ENCODE peak calls at places on chromosomes 4 and X, in seven cellular contexts. Z is body of pancreas, K is heart left ventricle, L is Peyer's patch, M is HCT116, P is IMR-90, X is right lobe of liver. B is an unnamed sample.

GRCh38 chr4:160318567-160319220 is 1215.8 kb downstream of the RAPGEF2 start:
- DNase-seq in Z (no peak), K (no peak), L (no peak), M (peak; percentile 35), P (no peak), X (no peak), B (no peak)

GRCh38 chr4:37839426-37839825 is 12.9 kb downstream of the PGM2 start:
- DNase-seq in Z (no peak), K (no peak), L (no peak), M (no peak), P (no peak), X (no peak), B (no peak)

GRCh38 chr4:1008840-1009646 is 2.4 kb upstream of the FGFRL1 start:
- DNase-seq in Z (peak; percentile 56), K (no peak), L (peak; percentile 34), M (no peak), P (no peak), X (peak; percentile 69), B (no peak)

GRCh38 chrX:128518508-128518907 is 466.3 kb upstream of the ACTRT1 start:
- DNase-seq in Z (no peak), K (no peak), L (no peak), M (no peak), P (peak; percentile 1), X (no peak), B (peak; percentile 0)

GRCh38 chrX:113726898-113727297 is 857.0 kb upstream of the HTR2C start:
- DNase-seq in Z (no peak), K (no peak), L (no peak), M (no peak), P (no peak), X (no peak), B (no peak)

GRCh38 chr4:8442596-8443358 is 2.2 kb downstream of the TRMT44 start:
- DNase-seq in Z (no peak), K (no peak), L (no peak), M (no peak), P (no peak), X (no peak), B (no peak)

GRCh38 chr4:45183905-45184304 is 457.5 kb upstream of the GNPDA2 start:
- DNase-seq in Z (no peak), K (no peak), L (no peak), M (no peak), P (no peak), X (no peak), B (no peak)

GRCh38 chr4:75834095-75834771 is 68.0 kb downstream of the PPEF2 start:
- DNase-seq in Z (no peak), K (no peak), L (no peak), M (no peak), P (no peak), X (no peak), B (no peak)

GRCh38 chr4:105181259-105181658 is 34.6 kb downstream of the TET2 start:
- DNase-seq in Z (no peak), K (no peak), L (no peak), M (no peak), P (no peak), X (no peak), B (no peak)

GRCh38 chr4:7005571-7005970 is 37.6 kb upstream of the TADA2B start:
- DNase-seq in Z (no peak), K (no peak), L (no peak), M (no peak), P (no peak), X (no peak), B (no peak)

GRCh38 chrX:111955916-111956315 is 79.9 kb downstream of the TRPC5OS start:
- DNase-seq in Z (peak; percentile 12), K (no peak), L (no peak), M (no peak), P (no peak), X (no peak), B (no peak)

GRCh38 chr4:112817933-112818921 is 181.3 kb downstream of the LARP7 start:
- DNase-seq in Z (no peak), K (peak; percentile 74), L (peak; percentile 42), M (peak; percentile 68), P (peak; percentile 81), X (no peak), B (no peak)

GRCh38 chr4:24330198-24330972 is 254.0 kb downstream of the DHX15 start:
- DNase-seq in Z (no peak), K (no peak), L (no peak), M (no peak), P (no peak), X (no peak), B (no peak)

GRCh38 chrX:111244238-111244750 is 26.0 kb downstream of the CAPN6 start:
- DNase-seq in Z (no peak), K (no peak), L (no peak), M (peak; percentile 3), P (peak; percentile 14), X (no peak), B (no peak)

GRCh38 chr4:167339781-167340180 is 105.5 kb upstream of the SPOCK3 start:
- DNase-seq in Z (no peak), K (no peak), L (no peak), M (no peak), P (no peak), X (no peak), B (no peak)

GRCh38 chr4:32562010-32562409 is 1841.8 kb downstream of the PCDH7 start:
- DNase-seq in Z (no peak), K (no peak), L (no peak), M (no peak), P (no peak), X (no peak), B (no peak)

GRCh38 chr4:73485596-73485995 is 4.1 kb downstream of the AFM start:
- DNase-seq in Z (no peak), K (no peak), L (no peak), M (no peak), P (no peak), X (no peak), B (no peak)

GRCh38 chr4:165378763-165379631 is at the start of gene CPE:
- DNase-seq in Z (peak; percentile 86), K (peak; percentile 80), L (peak; percentile 18), M (peak; percentile 57), P (peak; percentile 44), X (peak; percentile 84), B (peak; percentile 45)

GRCh38 chr4:151238477-151238876 is 38.5 kb upstream of the PRSS48 start:
- DNase-seq in Z (no peak), K (no peak), L (no peak), M (no peak), P (peak; percentile 6), X (no peak), B (no peak)

GRCh38 chr4:40788338-40788737 is 38.6 kb downstream of the NSUN7 start:
- DNase-seq in Z (no peak), K (no peak), L (no peak), M (no peak), P (no peak), X (no peak), B (no peak)

GRCh38 chr4:3107271-3108185 is 33.0 kb downstream of the HTT start:
- DNase-seq in Z (no peak), K (no peak), L (no peak), M (no peak), P (no peak), X (no peak), B (no peak)

GRCh38 chr4:39913466-39913865 is 64.2 kb downstream of the PDS5A start:
- DNase-seq in Z (no peak), K (no peak), L (no peak), M (no peak), P (no peak), X (no peak), B (no peak)

DNA sequence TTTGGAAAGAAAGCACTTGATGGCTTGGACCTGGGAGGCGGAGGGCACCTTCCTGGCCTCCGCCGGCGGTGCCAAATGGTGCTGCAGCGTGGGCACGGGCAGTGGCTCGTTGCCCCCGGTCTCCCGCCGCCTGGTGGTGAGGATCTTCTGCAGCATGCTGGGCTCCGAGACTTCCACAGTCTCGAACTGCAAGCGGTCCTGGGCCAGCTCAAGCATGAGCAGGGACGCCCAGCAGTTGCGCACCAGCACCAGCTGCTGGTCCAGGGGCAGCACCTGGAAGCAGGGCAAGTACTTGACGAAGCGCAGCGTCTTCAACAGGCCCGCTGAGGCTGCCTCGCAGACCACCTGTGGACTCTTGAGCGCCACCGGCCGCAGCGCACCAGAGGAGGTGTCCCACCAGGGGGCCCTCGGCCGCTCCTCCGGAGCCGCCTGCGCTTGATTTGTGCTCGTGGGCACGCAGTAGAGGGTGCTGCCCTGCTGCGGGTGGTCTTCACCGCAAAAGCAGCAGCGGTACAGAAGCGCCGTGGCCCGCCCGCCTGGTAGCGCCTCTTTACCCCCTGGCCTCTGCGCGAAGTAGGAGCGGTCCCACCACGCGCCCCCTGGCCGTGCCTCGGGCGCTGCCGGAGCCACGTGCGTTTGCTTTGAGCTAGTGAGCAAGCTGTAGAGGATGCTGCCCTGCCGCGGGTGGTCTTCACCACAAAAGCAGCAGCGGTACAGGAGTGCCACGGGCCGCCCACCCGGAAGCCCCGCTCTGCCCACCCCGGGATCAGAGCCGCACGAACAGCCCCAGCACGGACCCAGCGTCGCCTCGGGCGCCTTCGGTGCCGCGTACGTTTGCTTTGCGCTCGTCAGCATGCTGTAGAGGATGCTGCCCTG is 689 bp downstream of the NR0B1 start:
- DNase-seq in Z (no peak), K (no peak), L (no peak), M (no peak), P (no peak), X (no peak), B (peak; percentile 0)
- TF ChIP-seq POLR2A in Z (no peak), K (no peak), L (no peak), M (no peak), P (no peak), X (no peak), B (no peak)

GRCh38 chr4:69800599-69800998 is 40.2 kb upstream of the SULT1B1 start:
- DNase-seq in Z (no peak), K (no peak), L (no peak), M (no peak), P (no peak), X (no peak), B (no peak)
- TF ChIP-seq POLR2A in Z (no peak), K (no peak), L (no peak), M (no peak), P (no peak), X (no peak), B (no peak)

DNA sequence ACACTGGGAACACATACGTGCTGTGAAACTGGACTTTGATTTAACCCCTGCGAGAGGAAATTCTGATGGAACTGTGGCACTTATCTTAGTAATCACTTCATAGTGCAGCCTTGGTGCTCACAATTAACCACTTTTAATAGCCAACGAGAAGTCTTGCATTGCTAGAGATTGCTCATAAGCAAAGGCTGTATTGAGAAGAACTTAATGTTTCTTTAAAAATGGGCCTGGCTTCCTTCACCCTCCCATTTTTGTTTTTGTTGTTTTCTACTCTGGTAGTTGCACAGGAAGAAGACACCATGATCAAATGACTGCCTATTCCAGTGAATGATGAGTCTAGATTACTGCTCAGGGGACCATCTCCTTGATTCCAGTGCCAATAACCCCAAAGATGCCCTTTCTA is 52.5 kb upstream of the NKAP start:
- DNase-seq in Z (no peak), K (no peak), L (no peak), M (no peak), P (no peak), X (no peak), B (no peak)
- TF ChIP-seq POLR2A in Z (no peak), K (no peak), L (no peak), M (no peak), P (no peak), X (no peak), B (no peak)

DNA sequence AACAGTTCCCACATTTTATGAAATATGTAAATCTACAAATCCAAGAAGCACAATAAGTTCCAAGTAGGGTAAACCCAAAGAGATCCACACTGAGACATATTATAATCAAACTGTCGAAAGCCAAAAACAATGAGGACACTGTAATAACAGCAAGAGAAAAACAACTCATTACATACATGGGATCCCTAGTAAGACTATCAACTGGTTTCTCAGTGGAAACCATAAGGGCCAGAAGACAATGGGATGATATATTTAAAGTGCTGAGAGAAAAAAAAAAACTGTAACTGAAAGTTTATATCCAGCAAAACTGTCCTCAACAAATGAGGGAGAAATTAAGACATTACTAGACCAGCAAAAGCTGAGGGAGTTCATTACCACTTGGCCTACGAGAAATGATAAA is 34.7 kb downstream of the GLRA2 start:
- DNase-seq in Z (no peak), K (no peak), L (no peak), M (no peak), P (no peak), X (no peak), B (no peak)
- TF ChIP-seq POLR2A in Z (no peak), K (no peak), L (no peak), M (no peak), P (no peak), X (no peak), B (no peak)